ENCODE peak calls at places on chromosomes 4 and X, in four cellular contexts. P is CD4-positive, alpha-beta memory T cell; Z is heart left ventricle; M is uterus. K is an unnamed sample. For H3K27me3, the result is how much of the 10 kb centered on the place peaks cover.

GRCh38 chr4:66653937-66654336 is 891.4 kb downstream of the CENPC start:
- DNase-seq in P (no peak), M (no peak), Z (no peak), K (no peak)

GRCh38 chrX:6644411-6644810 is 109.5 kb upstream of the VCX3A start:
- DNase-seq in Z (no peak), P (no peak), M (no peak), K (no peak)

GRCh38 chr4:76585897-76586360 is 150.9 kb downstream of the SHROOM3 start:
- DNase-seq in M (peak), Z (peak), P (no peak), K (peak)

GRCh38 chr4:161546902-161547301 is 616.9 kb downstream of the FSTL5 start:
- DNase-seq in Z (no peak), M (no peak), P (no peak), K (peak)

GRCh38 chr4:27973056-27973455 is 1112.4 kb downstream of the STIM2 start:
- DNase-seq in Z (no peak), M (no peak), P (no peak), K (no peak)

GRCh38 chr4:53119685-53120084 is 246.2 kb downstream of the SCFD2 start:
- DNase-seq in M (peak), P (no peak), Z (no peak), K (peak)

GRCh38 chr4:15318621-15319348 is 109.0 kb upstream of the C1QTNF7 start:
- DNase-seq in Z (no peak), P (no peak), M (no peak), K (no peak)

GRCh38 chr4:53816561-53816960 is 225.3 kb upstream of the LNX1 start:
- DNase-seq in P (no peak), M (no peak), Z (no peak), K (no peak)

GRCh38 chr4:94127707-94128328 is 79.8 kb upstream of the SMARCAD1 start:
- DNase-seq in M (no peak), P (no peak), Z (no peak), K (no peak)

GRCh38 chr4:992297-993110 is 700 bp downstream of the SLC26A1 start:
- DNase-seq in Z (no peak), M (no peak), P (no peak), K (peak)

GRCh38 chr4:142474398-142475087 is 371.6 kb downstream of the INPP4B start:
- DNase-seq in Z (no peak), M (no peak), P (peak), K (no peak)

GRCh38 chrX:139246295-139246694 is 284.2 kb upstream of the F9 start:
- DNase-seq in Z (no peak), P (no peak), M (no peak), K (no peak)

GRCh38 chr4:146346276-146346675 is 131.9 kb downstream of the REELD1 start:
- DNase-seq in M (no peak), Z (no peak), P (no peak), K (no peak)

GRCh38 chrX:39874202-39874816 is 223.4 kb downstream of the BCOR start:
- DNase-seq in P (no peak), Z (no peak), M (no peak), K (no peak)

GRCh38 chr4:152094851-152095700 is 334.3 kb upstream of the GATB start:
- DNase-seq in P (no peak), M (no peak), Z (no peak), K (no peak)

GRCh38 chr4:8858188-8858924 is 13.3 kb downstream of the HMX1 start:
- DNase-seq in M (no peak), P (no peak), Z (no peak), K (no peak)

GRCh38 chrX:21996872-21997271 is 35.3 kb upstream of the PHEX start:
- DNase-seq in P (no peak), M (no peak), Z (no peak), K (no peak)

GRCh38 chr4:79597266-79597665 is 189.2 kb upstream of the GK2 start:
- DNase-seq in P (no peak), Z (no peak), M (no peak), K (no peak)

GRCh38 chrX:130086414-130087207 is 23.7 kb downstream of the ELF4 start:
- DNase-seq in P (peak), M (no peak), Z (no peak), K (no peak)

GRCh38 chr4:11912886-11913285 is 484.2 kb upstream of the HS3ST1 start:
- DNase-seq in P (no peak), Z (no peak), M (no peak), K (no peak)

GRCh38 chr4:112532267-112532666 is 16.3 kb upstream of the NEUROG2 start:
- DNase-seq in M (no peak), Z (no peak), P (no peak), K (no peak)

GRCh38 chrX:131830400-131831184 is 192.5 kb upstream of the STK26 start:
- DNase-seq in Z (peak), M (peak), P (peak), K (peak)

GRCh38 chrX:47228550-47229270 is 4.1 kb upstream of the USP11 start:
- DNase-seq in P (no peak), Z (no peak), M (peak), K (no peak)

GRCh38 chr4:176988226-176988625 is 195.5 kb upstream of the VEGFC start:
- DNase-seq in M (no peak), P (no peak), Z (no peak), K (no peak)

GRCh38 chr4:39970559-39971270 is 7.0 kb downstream of the PDS5A start:
- DNase-seq in P (no peak), M (no peak), Z (no peak), K (no peak)

GRCh38 chrX:150219374-150220185 is 143.5 kb upstream of the MAMLD1 start:
- DNase-seq in P (no peak), Z (no peak), M (no peak), K (no peak)

GRCh38 chr4:126916626-126917140 is 716.1 kb upstream of the INTU start:
- DNase-seq in M (no peak), Z (no peak), P (no peak), K (no peak)

GRCh38 chrX:153999359-154000037 is 20.2 kb downstream of the IRAK1 start:
- DNase-seq in P (no peak), Z (no peak), M (no peak), K (no peak)
- H3K27me3 ChIP-seq in P (under half), Z (under half), M (under half), K (under half)

GRCh38 chr4:169757575-169758184 is at the start of gene HPF1:
- DNase-seq in M (peak), Z (peak), P (peak), K (peak)

GRCh38 chr4:169756971-169757574 is 671 bp downstream of the HPF1 start:
- DNase-seq in Z (no peak), M (no peak), P (no peak), K (no peak)
- H3K27ac ChIP-seq in Z (peak), M (peak), P (peak), K (no peak)

DNA sequence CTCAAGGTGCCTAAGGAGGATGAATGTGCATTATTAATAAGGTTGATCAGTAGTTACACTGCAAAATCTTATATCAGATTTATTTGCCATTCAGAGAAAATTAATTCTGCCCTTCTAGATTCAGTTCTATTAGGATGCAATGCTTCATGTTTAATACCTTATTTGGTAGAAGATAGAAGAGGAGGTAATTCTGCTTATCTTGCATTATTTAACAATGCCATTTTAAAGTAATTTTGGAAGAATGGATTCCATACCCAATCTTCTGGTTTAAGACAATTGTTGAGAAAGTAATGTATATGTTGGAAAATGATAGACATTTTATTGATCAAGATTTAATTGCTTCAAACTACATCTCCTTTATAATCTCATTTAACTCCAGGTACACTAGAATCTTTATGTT is 360.9 kb downstream of the ADGRL3 start:
- DNase-seq in M (no peak), Z (no peak), P (no peak), K (no peak)
- H3K27me3 ChIP-seq in M (under half), Z (under half), P (under half), K (under half)

DNA sequence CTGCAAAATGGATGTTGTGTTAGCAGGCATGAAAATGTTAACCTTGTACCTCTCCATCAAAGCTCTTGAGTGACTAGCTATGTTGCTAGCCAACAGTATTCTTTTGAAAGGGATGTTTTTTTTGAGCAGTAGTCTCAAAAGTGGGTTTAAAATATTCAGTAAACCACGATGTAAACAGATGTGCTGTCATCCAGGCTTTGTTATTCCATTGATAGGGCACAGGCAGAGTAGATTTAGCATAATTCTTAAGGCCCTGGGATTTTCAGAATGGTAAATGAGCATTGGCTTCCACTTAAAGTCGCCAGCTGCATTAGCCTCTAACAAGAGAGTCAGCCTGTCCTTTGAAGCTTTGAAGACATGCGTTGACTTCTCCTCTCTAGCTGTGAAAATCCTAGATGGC is 18.4 kb downstream of the FGF2 start:
- DNase-seq in M (no peak), Z (no peak), P (no peak), K (no peak)
- H3K27ac ChIP-seq in M (no peak), Z (peak), P (no peak), K (no peak)

GRCh38 chrX:125175991-125176390 is 143.7 kb upstream of the TEX13C start:
- DNase-seq in P (no peak), Z (no peak), M (no peak), K (no peak)

GRCh38 chrX:125172531-125172930 is 147.1 kb upstream of the TEX13C start:
- DNase-seq in M (no peak), P (no peak), Z (no peak), K (no peak)

DNA sequence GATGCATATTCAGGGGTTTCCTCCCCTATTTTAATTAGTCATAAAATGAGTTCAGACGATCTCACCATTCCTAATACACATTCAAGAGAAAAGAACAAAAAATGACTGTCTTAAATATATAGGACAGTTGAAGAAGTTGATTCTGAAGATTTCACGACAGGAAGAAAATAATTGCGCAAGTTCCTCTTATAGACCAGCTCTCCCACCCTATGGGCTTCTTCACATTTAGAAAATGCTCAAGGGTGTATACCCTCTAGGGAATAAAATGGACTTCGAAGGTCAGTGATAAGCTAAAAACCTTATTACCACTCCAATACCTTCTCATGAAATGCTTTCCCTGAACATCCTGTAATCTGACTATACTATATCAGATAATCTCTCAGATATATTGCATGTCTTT is 149.2 kb upstream of the TEX13C start:
- DNase-seq in Z (no peak), P (no peak), M (no peak), K (no peak)
- H3K27me3 ChIP-seq in Z (under half), P (under half), M (under half), K (under half)

GRCh38 chrX:44342866-44343265 is 606 bp downstream of the EFHC2 start:
- DNase-seq in Z (no peak), M (no peak), P (no peak), K (no peak)
- H3K27ac ChIP-seq in Z (no peak), M (peak), P (peak), K (no peak)

K was measured in right cardiac atrium.